ENCODE peak calls at places on chromosomes 16 and 17, in seven cellular contexts. Y is T-helper 2 cell; F is stimulated activated CD8-positive, alpha-beta memory T cell treated with anti-CD3 and anti-CD28 coated beads, Interleukin-15, amount 100 ng/mL, for 24 hours; Q is Caki2; L is fibroblast of the conjunctiva; A is A549; M is left ventricle myocardium superior. J is an unnamed sample.

GRCh38 chr16:48617711-48618148 is 7.8 kb upstream of the N4BP1 start:
- DNase-seq in Y (no peak), L (peak), F (no peak), M (peak), Q (no peak), A (no peak), J (no peak)

GRCh38 chr16:12132290-12132689 is 155.8 kb downstream of the SNX29 start:
- DNase-seq in A (no peak), F (no peak), L (peak), M (no peak), Q (no peak), Y (no peak), J (no peak)

GRCh38 chr17:78779848-78780247 is 2.2 kb downstream of the CYTH1 start:
- DNase-seq in M (no peak), A (no peak), F (no peak), Y (no peak), L (no peak), Q (no peak), J (no peak)

GRCh38 chr16:68382296-68382718 is 66.0 kb downstream of the SMPD3 start:
- DNase-seq in L (no peak), M (no peak), Q (no peak), Y (no peak), A (peak), F (no peak), J (no peak)

GRCh38 chr17:33970271-33970670 is 284.8 kb upstream of the CCL2 start:
- DNase-seq in Q (no peak), F (no peak), L (no peak), Y (no peak), M (no peak), A (no peak), J (no peak)

GRCh38 chr17:7110617-7111306 is 3.9 kb downstream of the ASGR2 start:
- DNase-seq in A (no peak), Y (no peak), F (no peak), M (no peak), Q (no peak), L (no peak), J (no peak)

GRCh38 chr17:28783161-28783560 is 39.4 kb downstream of the TRAF4 start:
- DNase-seq in Q (no peak), M (no peak), L (no peak), F (no peak), A (no peak), Y (no peak), J (no peak)

GRCh38 chr16:4415538-4416199 is 727 bp downstream of the CORO7 start:
- DNase-seq in A (no peak), M (peak), F (peak), Y (peak), Q (peak), L (no peak), J (no peak)

GRCh38 chr17:7620835-7621234 is 6.1 kb upstream of the FXR2 start:
- DNase-seq in F (no peak), A (no peak), Q (no peak), Y (no peak), L (no peak), M (no peak), J (no peak)

GRCh38 chr16:10098991-10099390 is 83.2 kb downstream of the GRIN2A start:
- DNase-seq in Q (no peak), L (no peak), F (no peak), Y (no peak), M (no peak), A (no peak), J (no peak)